ENCODE peak calls at places on chromosomes 12 and 14, in eight cellular contexts. H is GM12892; K is stimulated activated CD8-positive, alpha-beta memory T cell treated with anti-CD3 and anti-CD28 coated beads, Interleukin-2, amount 100 ng/mL, for 1 hour; X is fibroblast of the conjunctiva; V is ACHN; Z is pancreas; B is fibroblast of mammary gland; T is PC-9. O is an unnamed sample.

GRCh38 chr12:2737656-2738241 is 57.0 kb upstream of the FKBP4 start:
- DNase-seq in X (no peak), T (no peak), K (no peak), V (no peak), H (no peak), B (no peak), Z (no peak), O (no peak)

GRCh38 chr12:121536929-121537813 is 43.7 kb downstream of the KDM2B start:
- DNase-seq in B (peak), X (no peak), K (no peak), H (peak), Z (peak), T (peak), V (peak), O (peak)

GRCh38 chr12:1217191-1217949 is 226.3 kb downstream of the ERC1 start:
- DNase-seq in K (no peak), V (no peak), B (peak), T (peak), H (no peak), Z (no peak), X (peak), O (no peak)

GRCh38 chr12:56128669-56129209 is 672 bp downstream of the ESYT1 start:
- DNase-seq in Z (no peak), B (no peak), T (peak), X (no peak), H (no peak), K (no peak), V (peak), O (no peak)

GRCh38 chr14:76834296-76834695 is 8.1 kb downstream of the LRRC74A start:
- DNase-seq in X (no peak), B (no peak), K (no peak), Z (peak), H (no peak), V (no peak), T (no peak), O (no peak)

GRCh38 chr14:29007990-29008389 is 241.4 kb downstream of the FOXG1 start:
- DNase-seq in T (no peak), Z (no peak), K (no peak), X (no peak), V (no peak), H (no peak), B (no peak), O (no peak)

GRCh38 chr14:88194531-88194930 is 128.5 kb downstream of the KCNK10 start:
- DNase-seq in X (no peak), H (no peak), Z (no peak), B (no peak), T (no peak), V (no peak), K (no peak), O (no peak)

GRCh38 chr12:54419088-54419887 is at the start of gene ITGA5:
- DNase-seq in V (peak), H (no peak), X (no peak), T (peak), B (peak), Z (peak), K (no peak), O (peak)

GRCh38 chr14:106631886-106632285 is 1105.5 kb downstream of the TMEM121 start:
- DNase-seq in K (no peak), B (no peak), H (no peak), Z (no peak), X (no peak), T (no peak), V (no peak), O (no peak)

GRCh38 chr12:92398565-92399309 is 253.1 kb upstream of the BTG1 start:
- DNase-seq in Z (no peak), B (no peak), V (no peak), X (no peak), K (no peak), H (no peak), T (no peak), O (no peak)

GRCh38 chr12:51592034-51592705 is 1.1 kb downstream of the SCN8A start:
- DNase-seq in T (no peak), K (no peak), V (peak), B (peak), X (peak), H (no peak), Z (no peak), O (no peak)

GRCh38 chr12:48980953-48981756 is 3.0 kb downstream of the WNT1 start:
- DNase-seq in V (peak), H (no peak), X (no peak), K (no peak), T (no peak), Z (no peak), B (no peak), O (peak)

GRCh38 chr14:54509546-54510501 is at the start of gene CGRRF1:
- DNase-seq in B (peak), K (peak), H (peak), Z (peak), T (peak), V (peak), X (peak), O (peak)

GRCh38 chr14:34018564-34019244 is 67.8 kb upstream of the EGLN3 start:
- DNase-seq in Z (no peak), B (peak), X (peak), V (no peak), T (no peak), K (no peak), H (no peak), O (no peak)